ENCODE peak calls at places on chromosomes 5 and 9, in six cellular contexts. K, N, A, E, I and S are unnamed samples.

GRCh38 chr5:107966216-107966615 is 295.5 kb upstream of the EFNA5 start:
- DNase-seq in N (no peak), I (no peak), K (no peak), E (no peak), A (no peak), S (no peak)

GRCh38 chr9:134049236-134049635 is 18.6 kb downstream of the BRD3 start:
- DNase-seq in A (no peak), E (no peak), K (no peak), I (no peak), N (no peak), S (no peak)

GRCh38 chr5:6659941-6660684 is 26.9 kb downstream of the SRD5A1 start:
- DNase-seq in N (no peak), E (no peak), K (no peak), A (no peak), I (no peak), S (no peak)

GRCh38 chr9:14532716-14533115 is 160.5 kb downstream of the ZDHHC21 start:
- DNase-seq in E (no peak), A (peak), N (no peak), I (no peak), K (no peak), S (no peak)

GRCh38 chr5:4411664-4412063 is 728.5 kb upstream of the ADAMTS16 start:
- DNase-seq in E (no peak), A (no peak), K (no peak), I (no peak), N (no peak), S (no peak)

GRCh38 chr5:73693573-73694061 is 67.6 kb downstream of the ARHGEF28 start:
- DNase-seq in E (no peak), A (peak), N (no peak), K (no peak), I (no peak), S (no peak)

GRCh38 chr9:89657765-89658164 is 53.0 kb downstream of the GADD45G start:
- DNase-seq in K (no peak), I (no peak), A (no peak), E (no peak), N (no peak), S (no peak)

GRCh38 chr9:115013998-115014397 is 83.6 kb upstream of the TNFSF8 start:
- DNase-seq in I (peak), N (peak), E (peak), A (peak), K (peak), S (no peak)

GRCh38 chr5:39513236-39513635 is 88.5 kb upstream of the DAB2 start:
- DNase-seq in K (no peak), I (no peak), E (no peak), N (no peak), A (no peak), S (no peak)

GRCh38 chr9:17025281-17025680 is 109.6 kb upstream of the CNTLN start:
- DNase-seq in A (no peak), E (no peak), I (no peak), K (no peak), N (no peak), S (no peak)

GRCh38 chr5:107546084-107546483 is 124.7 kb downstream of the EFNA5 start:
- DNase-seq in K (no peak), A (no peak), N (no peak), E (no peak), I (no peak), S (no peak)

GRCh38 chr9:92954886-92955285 is 7.6 kb downstream of the FGD3 start:
- DNase-seq in K (no peak), E (no peak), I (no peak), A (no peak), N (no peak), S (no peak)

GRCh38 chr5:32574540-32575175 is 10.7 kb upstream of the SUB1 start:
- DNase-seq in N (no peak), A (no peak), I (no peak), K (no peak), E (no peak), S (no peak)

GRCh38 chr5:92508271-92508670 is 1072.7 kb downstream of the NR2F1-AS1 start:
- DNase-seq in A (no peak), I (no peak), K (no peak), E (no peak), N (no peak), S (no peak)

GRCh38 chr9:104974053-104974983 is 46.4 kb upstream of the ABCA1 start:
- DNase-seq in A (no peak), I (no peak), K (no peak), E (no peak), N (no peak), S (no peak)

GRCh38 chr9:20873240-20873860 is 158.1 kb downstream of the HACD4 start:
- DNase-seq in A (no peak), I (no peak), N (no peak), E (no peak), K (no peak), S (no peak)

GRCh38 chr9:71767421-71768321 is 642 bp downstream of the CEMIP2 start:
- DNase-seq in I (no peak), E (no peak), A (peak), N (no peak), K (peak), S (no peak)

GRCh38 chr9:80995759-80996158 is 693.6 kb downstream of the TLE1 start:
- DNase-seq in E (no peak), A (peak), I (no peak), N (no peak), K (no peak), S (no peak)

GRCh38 chr9:124267271-124267807 is 9.6 kb downstream of the NEK6 start:
- DNase-seq in E (no peak), K (no peak), N (no peak), A (no peak), I (no peak), S (no peak)

GRCh38 chr5:139312075-139312474 is 18.5 kb downstream of the MATR3 start:
- DNase-seq in K (no peak), I (no peak), N (no peak), E (no peak), A (no peak), S (no peak)